ENCODE peak calls at places on chromosomes 4 and X, in nine cellular contexts. M is lower lobe of right lung, Z is breast epithelium, I is adrenal gland, X is left lung, Y is spleen, S is suprapubic skin, W is ovary, D is PC-9. Q is an unnamed sample.

GRCh38 chr4:183328832-183329231 is 6.6 kb upstream of the CLDN24 start:
- DNase-seq in W (no peak), X (no peak), D (no peak), M (no peak), Y (no peak), S (no peak), I (no peak), Z (no peak), Q (no peak)

GRCh38 chr4:8906668-8906970 is 35.0 kb upstream of the HMX1 start:
- DNase-seq in Z (peak; percentile 17), M (no peak), Y (peak; percentile 36), S (peak; percentile 53), D (no peak), I (no peak), W (peak; percentile 8), X (peak; percentile 51), Q (no peak)

GRCh38 chr4:169272265-169272886 is 1.6 kb upstream of the SH3RF1 start:
- DNase-seq in M (no peak), W (no peak), Y (no peak), D (peak; percentile 84), X (no peak), I (no peak), Z (no peak), S (no peak), Q (no peak)

GRCh38 chrX:2848806-2849420 is 20.2 kb downstream of the GYG2 start:
- DNase-seq in M (no peak), D (no peak), X (no peak), S (no peak), W (no peak), Z (no peak), I (no peak), Y (no peak), Q (no peak)

GRCh38 chr4:108693819-108694218 is 43.4 kb downstream of the OSTC start:
- DNase-seq in I (no peak), D (no peak), W (no peak), X (no peak), Z (no peak), Y (no peak), S (no peak), M (no peak), Q (no peak)

GRCh38 chrX:10156199-10157031 is at the start of gene CLCN4:
- DNase-seq in Z (no peak), D (peak; percentile 78), X (peak; percentile 90), S (no peak), Y (peak; percentile 88), W (peak; percentile 51), M (peak; percentile 81), I (peak; percentile 75), Q (no peak)

GRCh38 chrX:69015156-69015555 is 150.1 kb downstream of the PJA1 start:
- DNase-seq in Y (peak; percentile 72), D (no peak), Z (no peak), I (no peak), X (no peak), S (no peak), W (peak; percentile 60), M (no peak), Q (no peak)

GRCh38 chr4:149199594-149199993 is 616.0 kb downstream of the IQCM start:
- DNase-seq in W (no peak), D (no peak), Z (no peak), S (no peak), M (no peak), Y (no peak), X (no peak), I (no peak), Q (no peak)

GRCh38 chr4:81465668-81466357 is 5.9 kb downstream of the RASGEF1B start:
- DNase-seq in D (no peak), M (no peak), W (no peak), Z (no peak), Y (no peak), X (no peak), S (no peak), I (no peak), Q (no peak)

GRCh38 chr4:79650794-79651431 is 242.9 kb upstream of the GK2 start:
- DNase-seq in I (no peak), S (no peak), W (no peak), Z (no peak), D (no peak), M (no peak), X (no peak), Y (no peak), Q (no peak)

GRCh38 chr4:11259837-11260236 is 168.9 kb downstream of the HS3ST1 start:
- DNase-seq in Z (no peak), S (no peak), W (no peak), I (no peak), D (no peak), M (no peak), X (no peak), Y (no peak), Q (no peak)

GRCh38 chr4:26459054-26459755 is 31.1 kb downstream of the CCKAR start:
- DNase-seq in Y (no peak), Z (no peak), I (peak; percentile 28), D (peak; percentile 35), W (no peak), M (no peak), X (no peak), S (no peak), Q (no peak)

GRCh38 chrX:6371353-6371752 is 142.7 kb upstream of the NLGN4X start:
- DNase-seq in W (no peak), X (no peak), Z (no peak), I (no peak), M (no peak), D (no peak), S (no peak), Y (no peak), Q (no peak)

GRCh38 chr4:183639291-183639690 is 19.7 kb downstream of the RWDD4 start:
- DNase-seq in I (no peak), Z (no peak), Y (no peak), M (no peak), S (no peak), X (no peak), W (no peak), D (no peak), Q (no peak)

GRCh38 chr4:124910327-124910726 is 197.8 kb upstream of the ANKRD50 start:
- DNase-seq in W (no peak), X (no peak), M (no peak), Y (no peak), S (no peak), D (no peak), I (no peak), Z (no peak), Q (no peak)

GRCh38 chr4:124915073-124915472 is 202.5 kb upstream of the ANKRD50 start:
- DNase-seq in W (no peak), I (no peak), X (no peak), D (no peak), M (no peak), S (no peak), Y (no peak), Z (no peak), Q (no peak)

GRCh38 chr4:124907881-124908280 is 195.3 kb upstream of the ANKRD50 start:
- DNase-seq in Y (no peak), X (no peak), S (no peak), Z (no peak), D (no peak), M (no peak), W (no peak), I (no peak), Q (no peak)

GRCh38 chr4:124918559-124919122 is 206.1 kb upstream of the ANKRD50 start:
- DNase-seq in W (no peak), I (no peak), Y (no peak), X (no peak), D (no peak), Z (no peak), S (no peak), M (no peak), Q (no peak)

GRCh38 chr4:124913237-124913636 is 200.7 kb upstream of the ANKRD50 start:
- DNase-seq in M (no peak), Z (no peak), W (no peak), I (no peak), S (no peak), X (no peak), Y (no peak), D (no peak), Q (no peak)
- H3K27ac ChIP-seq in M (no peak overlapping the region), Z (no peak overlapping the region), W (no peak overlapping the region), I (no peak overlapping the region), S (no peak overlapping the region), X (no peak overlapping the region), Y (no peak overlapping the region), D (no peak overlapping the region), Q (no peak overlapping the region)

GRCh38 chrX:40570346-40571093 is 10.2 kb upstream of the ATP6AP2 start:
- DNase-seq in S (no peak), X (no peak), Z (no peak), Y (no peak), W (no peak), D (no peak), I (no peak), M (no peak), Q (no peak)
- H3K4me1 ChIP-seq in S (no peaks in the 10 kb centered on the region), X (no peaks in the 10 kb centered on the region), Z (no peaks in the 10 kb centered on the region), Y (no peaks in the 10 kb centered on the region), W (peaks cover 2% of the 10 kb centered on the region), D (no peaks in the 10 kb centered on the region), I (no peaks in the 10 kb centered on the region), M (no peaks in the 10 kb centered on the region), Q (no peaks in the 10 kb centered on the region)

GRCh38 chr4:17173300-17173699 is 274.9 kb upstream of the LDB2 start:
- DNase-seq in Y (no peak), W (no peak), Z (no peak), S (no peak), X (no peak), M (no peak), D (no peak), I (peak; percentile 9), Q (no peak)
- TF ChIP-seq CTCF in Y (no peak), W (no peak), Z (no peak), S (no peak), X (no peak), M (no peak), D (no peak), I (no peak), Q (no peak)

DNA sequence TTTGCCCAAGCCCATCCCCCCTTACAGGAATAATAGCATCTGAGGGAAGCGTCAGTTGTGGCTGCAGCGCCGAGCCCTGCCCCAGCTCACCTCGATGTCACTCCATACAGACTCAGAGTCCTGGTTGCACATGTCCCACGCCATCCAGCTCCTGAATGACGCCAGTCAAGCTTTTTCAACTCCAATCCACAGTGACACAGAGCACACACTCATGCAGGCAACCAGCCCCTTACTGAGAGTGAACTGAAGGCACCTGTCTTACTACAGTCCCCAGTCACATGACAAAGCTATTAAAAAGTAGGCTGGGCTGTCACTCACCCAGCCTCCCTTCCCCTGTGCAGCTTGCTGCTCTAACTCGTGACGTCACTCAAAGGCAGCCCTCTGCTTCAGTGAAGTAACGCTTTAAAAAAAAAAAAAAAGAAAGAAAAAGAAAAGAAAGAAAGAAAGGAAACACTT is at the start of gene PPARGC1A:
- DNase-seq in S (no peak), I (peak; percentile 65), M (peak; percentile 62), D (no peak), Y (no peak), X (no peak), W (peak; percentile 37), Z (no peak), Q (no peak)
- H3K27ac ChIP-seq in S (peak within 1 kb of the TSS; percentile 81), I (no peak within 1 kb of the TSS), M (peak within 1 kb of the TSS; percentile 66), D (no peak within 1 kb of the TSS), Y (peak within 1 kb of the TSS; percentile 58), X (peak within 1 kb of the TSS; percentile 62), W (peak within 1 kb of the TSS; percentile 24), Z (peak within 1 kb of the TSS; percentile 51), Q (peak within 1 kb of the TSS; percentile 83)

Q was measured in esophagus squamous epithelium.